ENCODE peak calls at places on chromosomes 6 and 20, in ten cellular contexts. One of them, this sample, is unnamed.

GRCh38 chr20:43096471-43096870 is 93.2 kb downstream of the PTPRT start:
- DNase-seq in SW480: no peak
- DNase-seq in activated CD4-positive, CD25-positive, alpha-beta regulatory T cell: no peak
- DNase-seq in activated CD4-positive, alpha-beta T cell treated with anti-CD3 and anti-CD28 coated beads, Interleukin-2, amount 50 U/mL, for 1 hour: no peak
- DNase-seq in T-helper 1 cell: no peak
- DNase-seq in brain pericyte: no peak
- DNase-seq in nucleus accumbens: peak; percentile 65
- DNase-seq in fibroblast of lung: no peak
- DNase-seq in MCF 10A: no peak
- DNase-seq in anterior cingulate cortex: peak; percentile 76
- DNase-seq in this sample: peak; percentile 89

GRCh38 chr20:3262566-3262965 is 23.6 kb upstream of the SLC4A11 start:
- DNase-seq in brain pericyte: no peak
- DNase-seq in MCF 10A: no peak
- DNase-seq in nucleus accumbens: no peak
- DNase-seq in fibroblast of lung: no peak
- DNase-seq in SW480: no peak
- DNase-seq in activated CD4-positive, CD25-positive, alpha-beta regulatory T cell: no peak
- DNase-seq in activated CD4-positive, alpha-beta T cell treated with anti-CD3 and anti-CD28 coated beads, Interleukin-2, amount 50 U/mL, for 1 hour: no peak
- DNase-seq in T-helper 1 cell: no peak
- DNase-seq in anterior cingulate cortex: no peak
- DNase-seq in this sample: no peak

GRCh38 chr20:33554914-33555420 is 65.1 kb downstream of the CBFA2T2 start:
- DNase-seq in nucleus accumbens: no peak
- DNase-seq in MCF 10A: peak; percentile 92
- DNase-seq in SW480: peak; percentile 96
- DNase-seq in T-helper 1 cell: peak; percentile 48
- DNase-seq in anterior cingulate cortex: no peak
- DNase-seq in fibroblast of lung: peak; percentile 98
- DNase-seq in activated CD4-positive, CD25-positive, alpha-beta regulatory T cell: no peak
- DNase-seq in activated CD4-positive, alpha-beta T cell treated with anti-CD3 and anti-CD28 coated beads, Interleukin-2, amount 50 U/mL, for 1 hour: peak; percentile 19
- DNase-seq in brain pericyte: peak; percentile 85
- DNase-seq in this sample: no peak

GRCh38 chr6:40634429-40634828 is 47.3 kb upstream of the LRFN2 start:
- DNase-seq in T-helper 1 cell: no peak
- DNase-seq in activated CD4-positive, CD25-positive, alpha-beta regulatory T cell: no peak
- DNase-seq in nucleus accumbens: no peak
- DNase-seq in activated CD4-positive, alpha-beta T cell treated with anti-CD3 and anti-CD28 coated beads, Interleukin-2, amount 50 U/mL, for 1 hour: no peak
- DNase-seq in anterior cingulate cortex: no peak
- DNase-seq in brain pericyte: no peak
- DNase-seq in MCF 10A: no peak
- DNase-seq in fibroblast of lung: no peak
- DNase-seq in SW480: peak; percentile 2
- DNase-seq in this sample: no peak

GRCh38 chr6:2945069-2945452 is 26.3 kb downstream of the SERPINB6 start:
- DNase-seq in fibroblast of lung: no peak
- DNase-seq in nucleus accumbens: no peak
- DNase-seq in anterior cingulate cortex: no peak
- DNase-seq in MCF 10A: no peak
- DNase-seq in activated CD4-positive, alpha-beta T cell treated with anti-CD3 and anti-CD28 coated beads, Interleukin-2, amount 50 U/mL, for 1 hour: no peak
- DNase-seq in brain pericyte: no peak
- DNase-seq in SW480: no peak
- DNase-seq in T-helper 1 cell: no peak
- DNase-seq in activated CD4-positive, CD25-positive, alpha-beta regulatory T cell: no peak
- DNase-seq in this sample: no peak

GRCh38 chr6:99016355-99016754 is 68.6 kb upstream of the FBXL4 start:
- DNase-seq in activated CD4-positive, CD25-positive, alpha-beta regulatory T cell: no peak
- DNase-seq in fibroblast of lung: no peak
- DNase-seq in MCF 10A: peak; percentile 0
- DNase-seq in brain pericyte: no peak
- DNase-seq in nucleus accumbens: no peak
- DNase-seq in SW480: no peak
- DNase-seq in anterior cingulate cortex: no peak
- DNase-seq in T-helper 1 cell: no peak
- DNase-seq in activated CD4-positive, alpha-beta T cell treated with anti-CD3 and anti-CD28 coated beads, Interleukin-2, amount 50 U/mL, for 1 hour: no peak
- DNase-seq in this sample: no peak

GRCh38 chr20:23305098-23305497 is 45.5 kb upstream of the NXT1 start:
- DNase-seq in fibroblast of lung: peak; percentile 58
- DNase-seq in activated CD4-positive, alpha-beta T cell treated with anti-CD3 and anti-CD28 coated beads, Interleukin-2, amount 50 U/mL, for 1 hour: no peak
- DNase-seq in brain pericyte: no peak
- DNase-seq in activated CD4-positive, CD25-positive, alpha-beta regulatory T cell: no peak
- DNase-seq in T-helper 1 cell: no peak
- DNase-seq in nucleus accumbens: no peak
- DNase-seq in anterior cingulate cortex: no peak
- DNase-seq in MCF 10A: no peak
- DNase-seq in SW480: no peak
- DNase-seq in this sample: no peak

GRCh38 chr6:167311286-167311685 is 13.6 kb upstream of the TTLL2 start:
- DNase-seq in activated CD4-positive, alpha-beta T cell treated with anti-CD3 and anti-CD28 coated beads, Interleukin-2, amount 50 U/mL, for 1 hour: no peak
- DNase-seq in brain pericyte: no peak
- DNase-seq in nucleus accumbens: peak; percentile 7
- DNase-seq in activated CD4-positive, CD25-positive, alpha-beta regulatory T cell: no peak
- DNase-seq in SW480: no peak
- DNase-seq in anterior cingulate cortex: peak; percentile 22
- DNase-seq in fibroblast of lung: no peak
- DNase-seq in MCF 10A: no peak
- DNase-seq in T-helper 1 cell: no peak
- DNase-seq in this sample: peak; percentile 88

GRCh38 chr6:82467338-82467737 is 103.7 kb downstream of the TPBG start:
- DNase-seq in T-helper 1 cell: no peak
- DNase-seq in nucleus accumbens: no peak
- DNase-seq in anterior cingulate cortex: no peak
- DNase-seq in activated CD4-positive, alpha-beta T cell treated with anti-CD3 and anti-CD28 coated beads, Interleukin-2, amount 50 U/mL, for 1 hour: no peak
- DNase-seq in SW480: no peak
- DNase-seq in activated CD4-positive, CD25-positive, alpha-beta regulatory T cell: no peak
- DNase-seq in fibroblast of lung: no peak
- DNase-seq in brain pericyte: no peak
- DNase-seq in MCF 10A: no peak
- DNase-seq in this sample: no peak

GRCh38 chr6:156998824-156999330 is 221.7 kb downstream of the ARID1B start:
- DNase-seq in brain pericyte: no peak
- DNase-seq in SW480: no peak
- DNase-seq in T-helper 1 cell: no peak
- DNase-seq in nucleus accumbens: no peak
- DNase-seq in activated CD4-positive, alpha-beta T cell treated with anti-CD3 and anti-CD28 coated beads, Interleukin-2, amount 50 U/mL, for 1 hour: no peak
- DNase-seq in activated CD4-positive, CD25-positive, alpha-beta regulatory T cell: no peak
- DNase-seq in MCF 10A: no peak
- DNase-seq in anterior cingulate cortex: no peak
- DNase-seq in fibroblast of lung: no peak
- DNase-seq in this sample: no peak

GRCh38 chr20:61360940-61361339 is 108.9 kb downstream of the CDH4 start:
- DNase-seq in MCF 10A: no peak
- DNase-seq in activated CD4-positive, CD25-positive, alpha-beta regulatory T cell: no peak
- DNase-seq in anterior cingulate cortex: no peak
- DNase-seq in fibroblast of lung: no peak
- DNase-seq in SW480: no peak
- DNase-seq in activated CD4-positive, alpha-beta T cell treated with anti-CD3 and anti-CD28 coated beads, Interleukin-2, amount 50 U/mL, for 1 hour: no peak
- DNase-seq in T-helper 1 cell: no peak
- DNase-seq in nucleus accumbens: no peak
- DNase-seq in brain pericyte: no peak
- DNase-seq in this sample: peak; percentile 28

GRCh38 chr6:111997078-111997862 is 56.6 kb upstream of the CCN6 start:
- DNase-seq in nucleus accumbens: peak; percentile 66
- DNase-seq in MCF 10A: peak; percentile 76
- DNase-seq in SW480: peak; percentile 78
- DNase-seq in activated CD4-positive, alpha-beta T cell treated with anti-CD3 and anti-CD28 coated beads, Interleukin-2, amount 50 U/mL, for 1 hour: peak; percentile 77
- DNase-seq in anterior cingulate cortex: peak; percentile 53
- DNase-seq in brain pericyte: no peak
- DNase-seq in T-helper 1 cell: peak; percentile 79
- DNase-seq in fibroblast of lung: peak; percentile 83
- DNase-seq in activated CD4-positive, CD25-positive, alpha-beta regulatory T cell: peak; percentile 60
- DNase-seq in this sample: peak; percentile 86

GRCh38 chr6:34672657-34673043 is 23.9 kb downstream of the ILRUN start:
- DNase-seq in activated CD4-positive, alpha-beta T cell treated with anti-CD3 and anti-CD28 coated beads, Interleukin-2, amount 50 U/mL, for 1 hour: no peak
- DNase-seq in T-helper 1 cell: no peak
- DNase-seq in brain pericyte: no peak
- DNase-seq in nucleus accumbens: no peak
- DNase-seq in anterior cingulate cortex: no peak
- DNase-seq in fibroblast of lung: no peak
- DNase-seq in activated CD4-positive, CD25-positive, alpha-beta regulatory T cell: no peak
- DNase-seq in MCF 10A: no peak
- DNase-seq in SW480: no peak
- DNase-seq in this sample: no peak

GRCh38 chr20:22579711-22580697 is 4.4 kb downstream of the FOXA2 start:
- DNase-seq in SW480: no peak
- DNase-seq in T-helper 1 cell: no peak
- DNase-seq in MCF 10A: no peak
- DNase-seq in nucleus accumbens: no peak
- DNase-seq in anterior cingulate cortex: no peak
- DNase-seq in activated CD4-positive, CD25-positive, alpha-beta regulatory T cell: no peak
- DNase-seq in brain pericyte: no peak
- DNase-seq in activated CD4-positive, alpha-beta T cell treated with anti-CD3 and anti-CD28 coated beads, Interleukin-2, amount 50 U/mL, for 1 hour: no peak
- DNase-seq in fibroblast of lung: no peak
- DNase-seq in this sample: no peak

GRCh38 chr6:25889877-25890853 is 16.1 kb upstream of the SLC17A3 start:
- DNase-seq in SW480: peak; percentile 38
- DNase-seq in fibroblast of lung: peak; percentile 66
- DNase-seq in MCF 10A: peak; percentile 75
- DNase-seq in activated CD4-positive, alpha-beta T cell treated with anti-CD3 and anti-CD28 coated beads, Interleukin-2, amount 50 U/mL, for 1 hour: no peak
- DNase-seq in brain pericyte: no peak
- DNase-seq in nucleus accumbens: no peak
- DNase-seq in anterior cingulate cortex: no peak
- DNase-seq in T-helper 1 cell: peak; percentile 5
- DNase-seq in activated CD4-positive, CD25-positive, alpha-beta regulatory T cell: no peak
- DNase-seq in this sample: peak; percentile 45

GRCh38 chr6:2378891-2379652 is 133.7 kb upstream of the GMDS start:
- DNase-seq in SW480: no peak
- DNase-seq in activated CD4-positive, CD25-positive, alpha-beta regulatory T cell: no peak
- DNase-seq in anterior cingulate cortex: no peak
- DNase-seq in brain pericyte: no peak
- DNase-seq in MCF 10A: peak; percentile 49
- DNase-seq in fibroblast of lung: peak; percentile 49
- DNase-seq in nucleus accumbens: no peak
- DNase-seq in activated CD4-positive, alpha-beta T cell treated with anti-CD3 and anti-CD28 coated beads, Interleukin-2, amount 50 U/mL, for 1 hour: no peak
- DNase-seq in T-helper 1 cell: no peak
- DNase-seq in this sample: no peak

GRCh38 chr6:166221040-166221439 is 53.4 kb upstream of the TBXT start:
- DNase-seq in MCF 10A: no peak
- DNase-seq in brain pericyte: no peak
- DNase-seq in SW480: peak; percentile 76
- DNase-seq in nucleus accumbens: no peak
- DNase-seq in activated CD4-positive, CD25-positive, alpha-beta regulatory T cell: no peak
- DNase-seq in activated CD4-positive, alpha-beta T cell treated with anti-CD3 and anti-CD28 coated beads, Interleukin-2, amount 50 U/mL, for 1 hour: peak; percentile 26
- DNase-seq in T-helper 1 cell: no peak
- DNase-seq in fibroblast of lung: no peak
- DNase-seq in anterior cingulate cortex: no peak
- DNase-seq in this sample: no peak

GRCh38 chr6:32370510-32370909 is 1.2 kb downstream of the TSBP1 start:
- DNase-seq in activated CD4-positive, CD25-positive, alpha-beta regulatory T cell: no peak
- DNase-seq in brain pericyte: no peak
- DNase-seq in anterior cingulate cortex: no peak
- DNase-seq in SW480: peak; percentile 3
- DNase-seq in activated CD4-positive, alpha-beta T cell treated with anti-CD3 and anti-CD28 coated beads, Interleukin-2, amount 50 U/mL, for 1 hour: no peak
- DNase-seq in T-helper 1 cell: no peak
- DNase-seq in MCF 10A: no peak
- DNase-seq in nucleus accumbens: no peak
- DNase-seq in fibroblast of lung: peak; percentile 17
- DNase-seq in this sample: no peak

GRCh38 chr20:11901127-11901526 is 16.6 kb upstream of the BTBD3 start:
- DNase-seq in activated CD4-positive, alpha-beta T cell treated with anti-CD3 and anti-CD28 coated beads, Interleukin-2, amount 50 U/mL, for 1 hour: no peak
- DNase-seq in MCF 10A: peak; percentile 32
- DNase-seq in T-helper 1 cell: no peak
- DNase-seq in brain pericyte: no peak
- DNase-seq in activated CD4-positive, CD25-positive, alpha-beta regulatory T cell: no peak
- DNase-seq in anterior cingulate cortex: no peak
- DNase-seq in fibroblast of lung: peak; percentile 53
- DNase-seq in SW480: peak; percentile 83
- DNase-seq in nucleus accumbens: no peak
- DNase-seq in this sample: no peak

GRCh38 chr6:82017316-82017715 is 230.2 kb downstream of the IBTK start:
- DNase-seq in fibroblast of lung: peak; percentile 85
- DNase-seq in SW480: peak; percentile 1
- DNase-seq in activated CD4-positive, CD25-positive, alpha-beta regulatory T cell: no peak
- DNase-seq in nucleus accumbens: no peak
- DNase-seq in brain pericyte: peak; percentile 39
- DNase-seq in activated CD4-positive, alpha-beta T cell treated with anti-CD3 and anti-CD28 coated beads, Interleukin-2, amount 50 U/mL, for 1 hour: no peak
- DNase-seq in MCF 10A: peak; percentile 98
- DNase-seq in T-helper 1 cell: no peak
- DNase-seq in anterior cingulate cortex: no peak
- DNase-seq in this sample: no peak

GRCh38 chr20:57695940-57696339 is 13.9 kb downstream of the PMEPA1 start:
- DNase-seq in brain pericyte: no peak
- DNase-seq in T-helper 1 cell: no peak
- DNase-seq in fibroblast of lung: no peak
- DNase-seq in activated CD4-positive, CD25-positive, alpha-beta regulatory T cell: no peak
- DNase-seq in anterior cingulate cortex: no peak
- DNase-seq in activated CD4-positive, alpha-beta T cell treated with anti-CD3 and anti-CD28 coated beads, Interleukin-2, amount 50 U/mL, for 1 hour: no peak
- DNase-seq in SW480: no peak
- DNase-seq in MCF 10A: no peak
- DNase-seq in nucleus accumbens: no peak
- DNase-seq in this sample: no peak

GRCh38 chr6:21611485-21611884 is 17.9 kb downstream of the SOX4 start:
- DNase-seq in anterior cingulate cortex: no peak
- DNase-seq in T-helper 1 cell: no peak
- DNase-seq in activated CD4-positive, CD25-positive, alpha-beta regulatory T cell: no peak
- DNase-seq in nucleus accumbens: no peak
- DNase-seq in brain pericyte: no peak
- DNase-seq in SW480: no peak
- DNase-seq in activated CD4-positive, alpha-beta T cell treated with anti-CD3 and anti-CD28 coated beads, Interleukin-2, amount 50 U/mL, for 1 hour: no peak
- DNase-seq in MCF 10A: no peak
- DNase-seq in fibroblast of lung: no peak
- DNase-seq in this sample: no peak

GRCh38 chr6:30647802-30648460 is 998 bp downstream of the C6orf136 start:
- DNase-seq in brain pericyte: no peak
- DNase-seq in activated CD4-positive, CD25-positive, alpha-beta regulatory T cell: peak; percentile 50
- DNase-seq in MCF 10A: peak; percentile 59
- DNase-seq in SW480: no peak
- DNase-seq in fibroblast of lung: no peak
- DNase-seq in activated CD4-positive, alpha-beta T cell treated with anti-CD3 and anti-CD28 coated beads, Interleukin-2, amount 50 U/mL, for 1 hour: peak; percentile 65
- DNase-seq in anterior cingulate cortex: peak; percentile 33
- DNase-seq in nucleus accumbens: no peak
- DNase-seq in T-helper 1 cell: peak; percentile 53
- DNase-seq in this sample: no peak

GRCh38 chr6:16803294-16804006 is 42.2 kb upstream of the ATXN1 start:
- DNase-seq in MCF 10A: no peak
- DNase-seq in activated CD4-positive, CD25-positive, alpha-beta regulatory T cell: no peak
- DNase-seq in activated CD4-positive, alpha-beta T cell treated with anti-CD3 and anti-CD28 coated beads, Interleukin-2, amount 50 U/mL, for 1 hour: no peak
- DNase-seq in anterior cingulate cortex: peak; percentile 51
- DNase-seq in nucleus accumbens: peak; percentile 80
- DNase-seq in brain pericyte: peak; percentile 36
- DNase-seq in SW480: no peak
- DNase-seq in fibroblast of lung: peak; percentile 77
- DNase-seq in T-helper 1 cell: no peak
- DNase-seq in this sample: peak; percentile 93

GRCh38 chr6:138692058-138692977 is 81.3 kb upstream of the CCDC28A start:
- DNase-seq in nucleus accumbens: peak; percentile 62
- DNase-seq in T-helper 1 cell: peak; percentile 9
- DNase-seq in activated CD4-positive, alpha-beta T cell treated with anti-CD3 and anti-CD28 coated beads, Interleukin-2, amount 50 U/mL, for 1 hour: peak; percentile 46
- DNase-seq in anterior cingulate cortex: peak; percentile 60
- DNase-seq in fibroblast of lung: peak; percentile 63
- DNase-seq in MCF 10A: peak; percentile 57
- DNase-seq in brain pericyte: no peak
- DNase-seq in activated CD4-positive, CD25-positive, alpha-beta regulatory T cell: peak; percentile 24
- DNase-seq in SW480: peak; percentile 47
- DNase-seq in this sample: peak; percentile 77

GRCh38 chr6:44216677-44217331 is at the start of gene MYMX:
- DNase-seq in activated CD4-positive, alpha-beta T cell treated with anti-CD3 and anti-CD28 coated beads, Interleukin-2, amount 50 U/mL, for 1 hour: no peak
- DNase-seq in anterior cingulate cortex: no peak
- DNase-seq in MCF 10A: no peak
- DNase-seq in activated CD4-positive, CD25-positive, alpha-beta regulatory T cell: no peak
- DNase-seq in fibroblast of lung: no peak
- DNase-seq in brain pericyte: no peak
- DNase-seq in nucleus accumbens: no peak
- DNase-seq in T-helper 1 cell: no peak
- DNase-seq in SW480: no peak
- DNase-seq in this sample: no peak